ENCODE peak calls at places on chromosome 16, in seven cellular contexts. K, T, L, D, H, N and O are unnamed samples.

GRCh38 chr16:85395913-85396878 is 216.9 kb upstream of the GSE1 start:
- DNase-seq in N (peak), D (no peak), T (peak), H (no peak), L (no peak), K (no peak), O (peak)

GRCh38 chr16:6861136-6861535 is 471.5 kb upstream of the RBFOX1 start:
- DNase-seq in D (no peak), T (no peak), K (no peak), H (no peak), L (no peak), N (no peak), O (no peak)

GRCh38 chr16:4214215-4214621 is 27.7 kb downstream of the SRL start:
- DNase-seq in H (peak), D (peak), L (no peak), K (peak), T (peak), N (no peak), O (peak)

GRCh38 chr16:28136751-28137434 is 73.4 kb upstream of the GSG1L start:
- DNase-seq in D (no peak), N (no peak), K (no peak), H (no peak), T (no peak), L (no peak), O (no peak)

GRCh38 chr16:50999181-50999580 is 151.9 kb downstream of the SALL1 start:
- DNase-seq in H (no peak), L (no peak), T (no peak), N (no peak), D (no peak), K (no peak), O (no peak)

GRCh38 chr16:82007189-82007588 is 4.1 kb downstream of the SDR42E1 start:
- DNase-seq in L (no peak), H (no peak), D (no peak), N (no peak), K (no peak), T (no peak), O (no peak)

GRCh38 chr16:67311607-67312449 is 14.7 kb downstream of the KCTD19 start:
- DNase-seq in T (peak), N (peak), K (peak), H (no peak), L (no peak), D (peak), O (peak)

GRCh38 chr16:49810769-49811315 is 45.1 kb downstream of the ZNF423 start:
- DNase-seq in L (no peak), N (no peak), D (no peak), T (no peak), H (no peak), K (no peak), O (no peak)

GRCh38 chr16:84893849-84894599 is 74.2 kb downstream of the CRISPLD2 start:
- DNase-seq in H (no peak), K (no peak), N (no peak), L (no peak), D (no peak), T (no peak), O (no peak)

GRCh38 chr16:10738231-10739077 is 5.2 kb upstream of the NUBP1 start:
- DNase-seq in L (peak), T (peak), K (peak), H (peak), N (peak), D (peak), O (peak)

GRCh38 chr16:88917915-88918627 is 51.6 kb upstream of the PABPN1L start:
- DNase-seq in T (no peak), K (no peak), L (no peak), H (no peak), N (no peak), D (no peak), O (no peak)

GRCh38 chr16:66927012-66927436 is 1.7 kb upstream of the RRAD start:
- DNase-seq in N (peak), L (no peak), H (peak), K (peak), D (peak), T (peak), O (peak)

GRCh38 chr16:31438414-31438813 is 4.2 kb downstream of the ZNF843 start:
- DNase-seq in N (no peak), D (no peak), T (no peak), L (no peak), H (no peak), K (no peak), O (no peak)

GRCh38 chr16:67480833-67481560 is at the start of gene ATP6V0D1:
- DNase-seq in T (peak), D (peak), H (peak), L (peak), K (peak), N (peak), O (peak)

GRCh38 chr16:17161034-17161433 is 309.7 kb downstream of the XYLT1 start:
- DNase-seq in D (no peak), H (no peak), N (no peak), K (no peak), T (no peak), L (no peak), O (no peak)